ENCODE peak calls at places on chromosomes 5 and 9, in six cellular contexts. B, J, N, F, M and Q are unnamed samples.

GRCh38 chr5:40906351-40906751 is 2.9 kb upstream of the C7 start:
- DNase-seq in B (no peak), J (no peak), N (no peak), F (no peak), M (no peak), Q (no peak)

GRCh38 chr5:131423056-131423455 is 159.2 kb downstream of the CDC42SE2 start:
- DNase-seq in B (no peak), J (peak), N (no peak), F (no peak), M (no peak), Q (no peak)

GRCh38 chr5:140966293-140967225 is at the start of gene PCDHAC2:
- DNase-seq in B (peak), J (peak), N (peak), F (peak), M (no peak), Q (no peak)

GRCh38 chr5:3593771-3594513 is 1.7 kb upstream of the IRX1 start:
- DNase-seq in B (no peak), J (no peak), N (no peak), F (no peak), M (no peak), Q (no peak)

GRCh38 chr9:9142001-9142400 is 1342.4 kb upstream of the DMAC1 start:
- DNase-seq in B (no peak), J (no peak), N (no peak), F (no peak), M (no peak), Q (no peak)

GRCh38 chr5:96716716-96717115 is 54.5 kb downstream of the CAST start:
- DNase-seq in B (no peak), J (no peak), N (no peak), F (no peak), M (no peak), Q (no peak)

GRCh38 chr9:98795970-98796363 is 388 bp downstream of the ANKS6 start:
- DNase-seq in B (peak), J (peak), N (no peak), F (peak), M (no peak), Q (no peak)

GRCh38 chr9:135015096-135015495 is 72.4 kb upstream of the OLFM1 start:
- DNase-seq in B (no peak), J (no peak), N (no peak), F (no peak), M (no peak), Q (no peak)

GRCh38 chr5:112012112-112012511 is 255.1 kb upstream of the NREP start:
- DNase-seq in B (no peak), J (no peak), N (peak), F (no peak), M (no peak), Q (no peak)

GRCh38 chr9:112103405-112103804 is 71.7 kb downstream of the SUSD1 start:
- DNase-seq in B (no peak), J (no peak), N (no peak), F (no peak), M (no peak), Q (no peak)

GRCh38 chr5:141514330-141515111 is 25.6 kb downstream of the PCDHGC5 start:
- DNase-seq in B (peak), J (peak), N (no peak), F (no peak), M (peak), Q (no peak)

GRCh38 chr5:67880876-67881275 is 334.7 kb upstream of the PIK3R1 start:
- DNase-seq in B (no peak), J (peak), N (no peak), F (no peak), M (no peak), Q (no peak)

GRCh38 chr5:89850516-89850865 is 559.1 kb downstream of the CETN3 start:
- DNase-seq in B (no peak), J (no peak), N (no peak), F (no peak), M (no peak), Q (no peak)

GRCh38 chr5:153813871-153814270 is 224.8 kb downstream of the FAM114A2 start:
- DNase-seq in B (no peak), J (no peak), N (no peak), F (no peak), M (no peak), Q (no peak)

GRCh38 chr5:141869514-141869913 is 8.7 kb downstream of the PCDH1 start:
- DNase-seq in B (no peak), J (peak), N (no peak), F (no peak), M (no peak), Q (no peak)

GRCh38 chr5:156593546-156593945 is 256.5 kb upstream of the PPP1R2B start:
- DNase-seq in B (no peak), J (no peak), N (no peak), F (no peak), M (no peak), Q (no peak)

GRCh38 chr5:372556-372910 is 51.0 kb downstream of the AHRR start:
- DNase-seq in B (no peak), J (no peak), N (no peak), F (no peak), M (no peak), Q (no peak)

GRCh38 chr5:30764704-30765103 is 428.8 kb upstream of the CDH6 start:
- DNase-seq in B (no peak), J (no peak), N (no peak), F (no peak), M (no peak), Q (no peak)

GRCh38 chr5:171355302-171355724 is 32.3 kb upstream of the NPM1 start:
- DNase-seq in B (no peak), J (no peak), N (no peak), F (no peak), M (no peak), Q (no peak)

GRCh38 chr9:78073722-78074121 is 42.1 kb upstream of the GNAQ start:
- DNase-seq in B (no peak), J (no peak), N (no peak), F (no peak), M (no peak), Q (no peak)

GRCh38 chr5:139190125-139190524 is 8.0 kb downstream of the SIL1 start:
- DNase-seq in B (no peak), J (no peak), N (no peak), F (no peak), M (peak), Q (no peak)

GRCh38 chr9:124834586-124834985 is 18.7 kb upstream of the WDR38 start:
- DNase-seq in B (no peak), J (peak), N (no peak), F (no peak), M (no peak), Q (no peak)

GRCh38 chr5:100560860-100561259 is 25.7 kb downstream of the FAM174A start:
- DNase-seq in B (no peak), J (no peak), N (no peak), F (no peak), M (no peak), Q (no peak)

GRCh38 chr9:34590376-34591090 is 1.0 kb upstream of the CNTFR start:
- DNase-seq in B (peak), J (no peak), N (no peak), F (no peak), M (no peak), Q (no peak)

GRCh38 chr9:72858089-72858912 is 94.6 kb downstream of the ALDH1A1 start:
- DNase-seq in B (peak), J (no peak), N (peak), F (no peak), M (no peak), Q (no peak)

GRCh38 chr5:1788200-1788599 is 11.4 kb downstream of the MRPL36 start:
- DNase-seq in B (no peak), J (no peak), N (no peak), F (no peak), M (no peak), Q (no peak)

GRCh38 chr9:124105266-124105665 is 93.7 kb downstream of the LHX2 start:
- DNase-seq in B (no peak), J (no peak), N (no peak), F (peak), M (no peak), Q (no peak)

GRCh38 chr5:55851675-55851979 is 470 bp downstream of the IL31RA start:
- DNase-seq in B (no peak), J (no peak), N (no peak), F (no peak), M (no peak), Q (no peak)

GRCh38 chr9:98775831-98776441 is 20.4 kb downstream of the ANKS6 start:
- DNase-seq in B (no peak), J (peak), N (no peak), F (no peak), M (no peak), Q (no peak)

GRCh38 chr9:127540664-127541041 is 71.4 kb upstream of the STXBP1 start:
- DNase-seq in B (no peak), J (no peak), N (peak), F (no peak), M (no peak), Q (no peak)

DNA sequence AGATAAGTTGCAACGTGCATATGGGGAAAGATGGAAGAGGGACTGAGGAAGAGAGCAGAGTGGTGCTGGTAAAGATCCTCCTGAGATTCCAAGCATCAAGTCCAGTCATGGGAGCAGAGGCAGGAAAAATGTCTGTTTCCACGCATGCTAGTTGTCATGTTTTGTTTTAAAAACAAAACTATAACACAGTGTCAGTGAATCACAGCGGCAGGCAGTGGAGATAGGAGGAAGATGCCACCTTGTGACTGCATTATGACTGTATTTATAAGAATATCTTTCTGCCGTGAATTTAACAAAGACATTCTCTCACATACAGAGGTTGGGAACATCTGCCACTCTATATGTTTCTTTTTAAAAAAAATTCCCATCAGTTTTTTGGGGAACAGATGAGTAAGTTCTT is 3.7 kb upstream of the SVEP1 start:
- DNase-seq in B (no peak), J (no peak), N (no peak), F (no peak), M (no peak), Q (no peak)
- TF ChIP-seq CTCF in B (no peak), J (peak), N (no peak), F (no peak), M (no peak), Q (no peak)

DNA sequence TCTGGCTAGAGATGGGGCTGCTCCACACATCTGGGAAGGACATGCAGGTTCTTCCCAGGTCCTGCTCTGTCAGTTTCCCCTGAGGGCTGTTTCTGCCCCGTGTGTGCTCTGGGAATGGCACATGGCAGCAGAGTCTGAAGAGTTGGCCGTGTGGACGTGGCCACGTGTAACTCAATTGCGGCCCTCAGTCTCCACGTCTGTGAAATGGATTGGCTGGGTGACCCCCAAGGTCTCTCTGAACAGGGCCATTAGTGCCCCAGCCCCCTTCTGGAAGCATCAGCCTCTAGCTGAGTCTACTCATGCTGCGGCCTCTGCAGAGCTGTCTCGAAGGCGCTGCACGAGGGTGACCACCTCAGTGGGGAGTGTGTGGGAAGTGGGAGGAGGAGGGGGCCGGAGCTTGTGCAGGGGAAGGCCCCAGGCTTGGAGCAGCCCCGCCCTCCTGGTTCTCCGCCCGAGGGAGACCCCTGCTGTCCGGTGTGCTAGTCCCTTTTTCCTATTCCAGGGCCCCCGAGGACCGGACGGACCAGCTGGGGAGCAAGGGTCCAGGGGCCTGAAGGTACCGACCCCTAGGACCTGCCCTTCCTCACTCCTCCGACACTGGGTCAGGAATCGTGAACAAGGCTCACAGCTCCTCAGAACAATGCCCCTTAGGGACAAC is 58.9 kb upstream of the ORM1 start:
- DNase-seq in B (no peak), J (no peak), N (no peak), F (no peak), M (no peak), Q (no peak)
- TF ChIP-seq CTCF in B (no peak), J (no peak), N (no peak), F (no peak), M (peak), Q (no peak)

DNA sequence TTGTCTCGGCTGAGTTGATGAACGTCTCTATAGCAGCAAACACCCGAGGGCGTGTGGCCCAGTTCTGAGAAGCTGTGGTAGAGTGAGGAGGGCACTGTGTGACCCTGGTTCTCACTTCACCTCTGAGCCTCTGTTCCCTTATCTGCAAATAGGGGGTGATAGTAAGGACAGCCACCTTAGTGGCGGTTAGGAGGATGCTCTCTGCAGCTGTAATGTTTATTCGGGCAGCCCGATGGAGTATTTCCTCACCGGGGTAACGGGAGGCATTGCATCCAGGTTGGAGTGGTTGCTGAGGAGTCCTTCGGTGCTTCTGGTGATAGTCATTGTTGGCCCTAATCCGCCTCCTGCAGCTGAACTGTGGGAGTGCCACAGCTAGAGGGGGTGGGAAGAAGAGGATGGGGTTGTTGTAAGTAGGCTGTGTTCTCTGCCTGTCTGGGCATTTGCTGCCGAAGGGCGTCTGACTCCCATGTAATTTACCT is 13.9 kb downstream of the PRRC2B start:
- DNase-seq in B (peak), J (peak), N (no peak), F (peak), M (no peak), Q (no peak)
- TF ChIP-seq CTCF in B (peak), J (no peak), N (no peak), F (peak), M (peak), Q (no peak)

DNA sequence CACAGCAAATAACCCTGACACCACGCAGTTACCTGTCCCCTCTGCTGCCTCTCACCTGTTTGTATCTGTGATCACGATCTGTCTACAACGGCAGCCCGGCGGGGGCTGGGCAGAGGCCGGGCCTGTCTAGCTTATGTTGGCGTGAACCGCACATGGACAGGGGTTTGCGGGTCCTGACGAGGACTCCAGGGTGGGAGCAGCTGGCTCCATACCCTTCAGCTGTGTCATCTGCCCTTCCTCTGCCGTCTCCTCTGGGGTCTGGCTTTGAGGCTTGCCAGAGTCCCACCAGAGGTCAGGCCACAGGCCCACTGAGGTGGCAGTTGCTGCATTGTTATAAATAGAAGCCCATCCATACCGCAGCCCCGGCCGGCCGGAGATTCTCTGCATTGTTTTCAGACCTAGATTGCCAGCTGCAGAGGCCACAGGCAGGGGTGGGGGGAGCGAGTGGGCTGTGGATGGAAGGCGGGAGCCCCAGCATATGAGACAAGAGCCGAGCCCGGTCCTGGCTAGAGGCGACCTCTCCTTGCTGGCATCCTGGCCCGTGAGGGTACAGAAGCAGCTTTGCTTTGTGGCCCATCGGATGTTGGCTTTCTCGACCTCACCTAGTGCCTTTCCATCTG is 37.8 kb downstream of the FAM78A start:
- DNase-seq in B (no peak), J (no peak), N (no peak), F (peak), M (no peak), Q (peak)
- TF ChIP-seq CTCF in B (no peak), J (no peak), N (no peak), F (no peak), M (no peak), Q (no peak)